ENCODE peak calls at places on chromosomes 11 and 22, in five cellular contexts. O is mammary epithelial cell; D is CD4-positive, alpha-beta memory T cell; Y is CD4-positive, alpha-beta T cell; G is thyroid gland. L is an unnamed sample.

GRCh38 chr11:107998761-107999160 is 9.9 kb upstream of the CUL5 start:
- DNase-seq in O (peak), D (no peak), Y (no peak), G (no peak), L (no peak)

GRCh38 chr11:65976216-65977176 is 15.0 kb downstream of the SART1 start:
- DNase-seq in O (no peak), D (no peak), Y (no peak), G (no peak), L (no peak)

GRCh38 chr11:115535781-115536180 is 31.6 kb upstream of the CADM1 start:
- DNase-seq in O (no peak), D (no peak), Y (no peak), G (no peak), L (no peak)

GRCh38 chr11:30172158-30172557 is 58.7 kb upstream of the FSHB start:
- DNase-seq in O (no peak), D (no peak), Y (no peak), G (no peak), L (no peak)

GRCh38 chr11:56611174-56611573 is 3.5 kb downstream of the OR5M1 start:
- DNase-seq in O (no peak), D (no peak), Y (no peak), G (no peak), L (no peak)

GRCh38 chr22:43823911-43824665 is 12.0 kb upstream of the EFCAB6 start:
- DNase-seq in O (no peak), D (no peak), Y (no peak), G (no peak), L (no peak)

GRCh38 chr11:94948070-94948617 is 25.2 kb downstream of the CWC15 start:
- DNase-seq in O (peak), D (no peak), Y (no peak), G (no peak), L (no peak)

GRCh38 chr22:33035276-33035863 is 22.8 kb downstream of the SYN3 start:
- DNase-seq in O (no peak), D (no peak), Y (no peak), G (no peak), L (no peak)

GRCh38 chr22:41775976-41776375 is 24.5 kb upstream of the CCDC134 start:
- DNase-seq in O (no peak), D (no peak), Y (no peak), G (no peak), L (no peak)

GRCh38 chr11:33179431-33179830 is 18.2 kb upstream of the CSTF3 start:
- DNase-seq in O (no peak), D (no peak), Y (no peak), G (no peak), L (no peak)

GRCh38 chr11:96154802-96155520 is 188.0 kb downstream of the MAML2 start:
- DNase-seq in O (peak), D (no peak), Y (no peak), G (peak), L (no peak)

GRCh38 chr11:18132341-18132740 is at the start of gene MRGPRX3:
- DNase-seq in O (peak), D (no peak), Y (no peak), G (no peak), L (peak)

GRCh38 chr11:118436639-118437045 is 350 bp downstream of the KMT2A start:
- DNase-seq in O (no peak), D (no peak), Y (peak), G (peak), L (no peak)

GRCh38 chr11:9656864-9657263 is 7.0 kb upstream of the SWAP70 start:
- DNase-seq in O (no peak), D (no peak), Y (no peak), G (no peak), L (no peak)

GRCh38 chr11:96748639-96749370 is 359.0 kb downstream of the JRKL start:
- DNase-seq in O (peak), D (no peak), Y (no peak), G (no peak), L (no peak)

GRCh38 chr11:10991372-10991771 is 133.5 kb upstream of the ZBED5 start:
- DNase-seq in O (no peak), D (no peak), Y (no peak), G (no peak), L (no peak)

GRCh38 chr11:82092904-82093303 is 640.8 kb downstream of the FAM181B start:
- DNase-seq in O (no peak), D (no peak), Y (no peak), G (no peak), L (no peak)

GRCh38 chr11:27028653-27029052 is 12.0 kb upstream of the BBOX1 start:
- DNase-seq in O (no peak), D (no peak), Y (no peak), G (no peak), L (no peak)

GRCh38 chr11:118342503-118343161 is at the start of gene CD3D:
- DNase-seq in O (no peak), D (peak), Y (peak), G (no peak), L (no peak)

GRCh38 chr11:19938051-19938856 is 222.0 kb downstream of the DBX1 start:
- DNase-seq in O (peak), D (no peak), Y (no peak), G (peak), L (no peak)

GRCh38 chr11:63682045-63682915 is 980 bp downstream of the RTN3 start:
- DNase-seq in O (peak), D (peak), Y (no peak), G (peak), L (no peak)

GRCh38 chr22:46966846-46967245 is 204.4 kb downstream of the TBC1D22A start:
- DNase-seq in O (no peak), D (no peak), Y (no peak), G (no peak), L (no peak)

GRCh38 chr11:62573006-62573591 is 592 bp downstream of the EEF1G start:
- DNase-seq in O (no peak), D (peak), Y (no peak), G (no peak), L (no peak)

GRCh38 chr22:47041201-47042115 is 279.0 kb downstream of the TBC1D22A start:
- DNase-seq in O (no peak), D (no peak), Y (no peak), G (no peak), L (no peak)

GRCh38 chr11:109075976-109076375 is 346.0 kb upstream of the C11orf87 start:
- DNase-seq in O (no peak), D (no peak), Y (no peak), G (no peak), L (no peak)

GRCh38 chr11:35588627-35589026 is 29.6 kb upstream of the FJX1 start:
- DNase-seq in O (peak), D (no peak), Y (no peak), G (no peak), L (no peak)

GRCh38 chr11:72378704-72379383 is 55.5 kb downstream of the CLPB start:
- DNase-seq in O (no peak), D (no peak), Y (no peak), G (peak), L (no peak)
- H3K27ac ChIP-seq in O (no peak), D (no peak), Y (no peak), G (peak), L (no peak)

GRCh38 chr11:111418436-111418787 is 39.3 kb upstream of the POU2AF1 start:
- DNase-seq in O (no peak), D (no peak), Y (no peak), G (no peak), L (no peak)

GRCh38 chr11:111417766-111418435 is 38.8 kb upstream of the POU2AF1 start:
- DNase-seq in O (peak), D (no peak), Y (no peak), G (peak), L (no peak)

GRCh38 chr11:111419641-111420327 is 40.7 kb upstream of the POU2AF1 start:
- DNase-seq in O (no peak), D (no peak), Y (no peak), G (peak), L (no peak)

GRCh38 chr11:111417011-111417765 is 38.1 kb upstream of the POU2AF1 start:
- DNase-seq in O (no peak), D (no peak), Y (no peak), G (peak), L (no peak)

DNA sequence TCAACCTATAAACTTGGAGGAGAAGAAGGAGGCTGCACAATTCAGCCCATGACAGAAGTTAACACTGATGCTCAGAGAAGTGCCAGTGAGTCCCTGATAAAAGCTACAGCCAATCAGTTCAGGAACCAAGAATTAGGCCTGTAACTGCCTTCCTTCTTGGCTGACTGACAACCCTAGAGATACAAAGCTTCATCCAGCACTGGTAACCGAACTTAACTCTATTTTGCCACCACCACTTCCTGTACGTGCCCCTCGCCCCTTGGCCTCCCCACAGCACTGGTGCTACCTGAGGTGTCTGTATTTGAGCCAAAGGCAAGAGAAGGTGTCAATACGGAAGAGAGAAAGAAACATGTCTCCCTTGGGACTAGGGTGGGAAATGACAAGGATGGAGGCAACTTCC is 40.1 kb upstream of the POU2AF1 start:
- DNase-seq in O (no peak), D (no peak), Y (no peak), G (no peak), L (no peak)
- H3K27ac ChIP-seq in O (no peak), D (no peak), Y (no peak), G (peak), L (no peak)

GRCh38 chr11:128604723-128605122 is 17.4 kb upstream of the ETS1 start:
- DNase-seq in O (no peak), D (no peak), Y (no peak), G (no peak), L (no peak)
- H3K27ac ChIP-seq in O (no peak), D (no peak), Y (no peak), G (peak), L (no peak)

GRCh38 chr11:79090191-79090590 is 350.6 kb downstream of the TENM4 start:
- DNase-seq in O (peak), D (no peak), Y (no peak), G (no peak), L (no peak)
- H3K27ac ChIP-seq in O (no peak), D (no peak), Y (no peak), G (no peak), L (no peak)

GRCh38 chr11:88246680-88247079 is 71.4 kb upstream of the RAB38 start:
- DNase-seq in O (peak), D (no peak), Y (no peak), G (no peak), L (peak)
- H3K27ac ChIP-seq in O (peak), D (no peak), Y (no peak), G (no peak), L (peak)

GRCh38 chr11:128565881-128566280 is 21.5 kb downstream of the ETS1 start:
- DNase-seq in O (no peak), D (no peak), Y (no peak), G (no peak), L (no peak)
- H3K27ac ChIP-seq in O (no peak), D (no peak), Y (no peak), G (no peak), L (no peak)

L was measured in epithelial cell of prostate.